ENCODE peak calls at places on chromosomes 12 and 14, in ten cellular contexts. R is tibial nerve, L is lower leg skin, I is HCT116, H is transverse colon, J is right lobe of liver, T is breast epithelium, P is HepG2, W is ovary, Z is uterus. O is an unnamed sample.

GRCh38 chr14:23094666-23095195 is at the start of gene ACIN1:
- DNase-seq in R (peak), L (no peak), I (peak), H (no peak), J (peak), T (peak), P (peak), W (peak), Z (no peak), O (peak)

GRCh38 chr14:51595831-51596472 is 55.8 kb upstream of the FRMD6 start:
- DNase-seq in R (no peak), L (no peak), I (no peak), H (no peak), J (no peak), T (no peak), P (no peak), W (no peak), Z (no peak), O (no peak)

GRCh38 chr12:54134395-54134794 is 54.4 kb downstream of the SMUG1 start:
- DNase-seq in R (no peak), L (no peak), I (no peak), H (no peak), J (no peak), T (no peak), P (no peak), W (no peak), Z (no peak), O (no peak)

GRCh38 chr14:55807536-55807935 is 227.5 kb downstream of the KTN1 start:
- DNase-seq in R (no peak), L (no peak), I (no peak), H (no peak), J (no peak), T (no peak), P (no peak), W (no peak), Z (no peak), O (no peak)

GRCh38 chr14:100629696-100630095 is 42.5 kb upstream of the BEGAIN start:
- DNase-seq in R (no peak), L (no peak), I (no peak), H (no peak), J (no peak), T (no peak), P (no peak), W (no peak), Z (no peak), O (no peak)

GRCh38 chr12:96906849-96907664 is at the start of gene NEDD1:
- DNase-seq in R (peak), L (peak), I (peak), H (peak), J (peak), T (peak), P (peak), W (peak), Z (peak), O (peak)

GRCh38 chr14:55124774-55125372 is 4.2 kb upstream of the LGALS3 start:
- DNase-seq in R (no peak), L (no peak), I (no peak), H (no peak), J (no peak), T (no peak), P (no peak), W (no peak), Z (no peak), O (no peak)

GRCh38 chr12:107144990-107145389 is 51.6 kb upstream of the CRY1 start:
- DNase-seq in R (no peak), L (no peak), I (no peak), H (no peak), J (no peak), T (no peak), P (no peak), W (no peak), Z (no peak), O (no peak)

GRCh38 chr14:83842536-83842935 is 1687.4 kb upstream of the FLRT2 start:
- DNase-seq in R (no peak), L (no peak), I (no peak), H (no peak), J (no peak), T (no peak), P (no peak), W (no peak), Z (no peak), O (no peak)

GRCh38 chr14:98943907-98944306 is 328.1 kb downstream of the BCL11B start:
- DNase-seq in R (no peak), L (peak), I (no peak), H (no peak), J (no peak), T (no peak), P (no peak), W (no peak), Z (no peak), O (no peak)

GRCh38 chr12:96192926-96193573 is 1.1 kb upstream of the ELK3 start:
- DNase-seq in R (no peak), L (no peak), I (no peak), H (no peak), J (no peak), T (no peak), P (no peak), W (no peak), Z (no peak), O (no peak)

GRCh38 chr14:53180272-53181221 is 27.4 kb upstream of the DDHD1 start:
- DNase-seq in R (no peak), L (no peak), I (peak), H (peak), J (no peak), T (no peak), P (peak), W (no peak), Z (no peak), O (no peak)

GRCh38 chr12:52772727-52773126 is 4.4 kb downstream of the KRT76 start:
- DNase-seq in R (no peak), L (no peak), I (no peak), H (no peak), J (no peak), T (no peak), P (no peak), W (no peak), Z (no peak), O (no peak)

GRCh38 chr12:53770281-53770680 is 18.5 kb upstream of the CISTR start:
- DNase-seq in R (no peak), L (no peak), I (peak), H (no peak), J (no peak), T (no peak), P (no peak), W (no peak), Z (no peak), O (no peak)

GRCh38 chr12:131093971-131094830 is 140.5 kb downstream of the ADGRD1 start:
- DNase-seq in R (peak), L (peak), I (no peak), H (peak), J (peak), T (peak), P (no peak), W (peak), Z (peak), O (no peak)

GRCh38 chr14:101962503-101962874 is 1.9 kb upstream of the DYNC1H1 start:
- DNase-seq in R (peak), L (peak), I (peak), H (peak), J (no peak), T (no peak), P (peak), W (peak), Z (peak), O (no peak)

GRCh38 chr14:61128382-61129167 is 147.5 kb downstream of the SLC38A6 start:
- DNase-seq in R (no peak), L (no peak), I (no peak), H (no peak), J (no peak), T (no peak), P (no peak), W (no peak), Z (no peak), O (no peak)

GRCh38 chr12:29088611-29089219 is 60.4 kb upstream of the FAR2 start:
- DNase-seq in R (no peak), L (no peak), I (no peak), H (no peak), J (no peak), T (no peak), P (peak), W (no peak), Z (no peak), O (no peak)

GRCh38 chr12:4191642-4192041 is 81.9 kb upstream of the CCND2 start:
- DNase-seq in R (no peak), L (no peak), I (no peak), H (no peak), J (no peak), T (no peak), P (no peak), W (no peak), Z (no peak), O (no peak)

GRCh38 chr12:119671070-119671469 is 3.1 kb downstream of the PRKAB1 start:
- DNase-seq in R (no peak), L (no peak), I (no peak), H (no peak), J (no peak), T (no peak), P (no peak), W (no peak), Z (no peak), O (no peak)
- TF ChIP-seq POLR2A in R (no peak), L (no peak), I (no peak), H (no peak), J (no peak), T (no peak), P (no peak), W (no peak), Z (no peak), O (no peak)

GRCh38 chr14:105312973-105313372 is 1.6 kb upstream of the PACS2 start:
- DNase-seq in R (no peak), L (no peak), I (no peak), H (no peak), J (no peak), T (no peak), P (no peak), W (no peak), Z (no peak), O (no peak)
- H3K4me3 ChIP-seq in R (no peak), L (no peak), I (no peak), H (no peak), J (no peak), T (no peak), P (no peak), W (no peak), Z (no peak), O (no peak)

GRCh38 chr12:3119745-3120660 is 42.8 kb downstream of the TSPAN9 start:
- DNase-seq in R (no peak), L (peak), I (no peak), H (no peak), J (peak), T (peak), P (no peak), W (no peak), Z (no peak), O (peak)
- TF ChIP-seq POLR2A in R (no peak), L (no peak), I (no peak), H (no peak), J (no peak), T (no peak), P (no peak), W (no peak), Z (no peak), O (peak)

GRCh38 chr12:104219908-104220404 is 4.4 kb downstream of the TXNRD1 start:
- DNase-seq in R (no peak), L (no peak), I (peak), H (peak), J (no peak), T (no peak), P (peak), W (no peak), Z (no peak), O (peak)
- H3K4me3 ChIP-seq in R (no peak), L (no peak), I (no peak), H (no peak), J (no peak), T (peak), P (no peak), W (no peak), Z (no peak), O (no peak)

DNA sequence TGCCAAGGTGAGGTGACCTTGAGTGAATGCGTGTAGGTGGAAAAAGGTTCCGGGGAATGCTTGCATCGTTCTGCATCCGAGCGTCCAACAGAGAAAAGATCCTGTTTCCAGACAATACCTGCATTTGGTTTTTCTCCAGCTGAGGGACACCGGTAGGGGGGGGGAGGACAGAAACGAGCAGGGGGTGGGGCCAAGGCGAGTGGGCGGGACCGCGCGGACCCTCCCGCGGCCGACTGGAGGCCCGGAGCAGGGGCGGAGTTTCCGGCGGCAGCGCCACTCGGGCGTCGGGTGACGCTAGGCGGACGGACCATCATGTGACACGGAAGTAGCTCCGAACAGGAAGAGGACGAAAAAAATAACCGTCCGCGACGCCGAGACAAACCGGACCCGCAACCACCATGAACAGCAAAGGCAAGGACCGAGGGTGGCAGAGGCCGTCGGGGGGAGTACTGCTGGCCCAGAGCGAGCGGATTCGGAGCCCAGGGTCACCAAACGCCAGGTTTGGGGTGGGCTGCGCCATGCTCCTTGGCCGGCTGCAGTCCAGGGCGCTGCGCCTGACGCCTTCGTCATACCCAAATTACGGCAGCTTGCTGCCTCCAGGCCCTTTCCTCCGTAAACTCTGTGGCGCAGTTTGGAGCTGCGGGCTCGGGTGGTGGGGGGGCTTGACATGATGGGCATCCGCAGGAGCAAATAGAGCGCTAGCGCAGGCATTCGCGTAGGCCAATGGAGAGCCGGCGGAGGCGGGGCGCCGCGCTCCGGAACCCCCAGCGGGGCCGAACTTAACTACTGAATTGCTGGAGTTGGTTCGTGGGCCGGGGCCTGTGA is at the start of gene DAZAP2:
- DNase-seq in R (peak), L (peak), I (peak), H (peak), J (peak), T (peak), P (peak), W (peak), Z (peak), O (peak)
- TF ChIP-seq POLR2A in R (peak), L (peak), I (peak), H (peak), J (peak), T (peak), P (peak), W (peak), Z (peak), O (peak)

DNA sequence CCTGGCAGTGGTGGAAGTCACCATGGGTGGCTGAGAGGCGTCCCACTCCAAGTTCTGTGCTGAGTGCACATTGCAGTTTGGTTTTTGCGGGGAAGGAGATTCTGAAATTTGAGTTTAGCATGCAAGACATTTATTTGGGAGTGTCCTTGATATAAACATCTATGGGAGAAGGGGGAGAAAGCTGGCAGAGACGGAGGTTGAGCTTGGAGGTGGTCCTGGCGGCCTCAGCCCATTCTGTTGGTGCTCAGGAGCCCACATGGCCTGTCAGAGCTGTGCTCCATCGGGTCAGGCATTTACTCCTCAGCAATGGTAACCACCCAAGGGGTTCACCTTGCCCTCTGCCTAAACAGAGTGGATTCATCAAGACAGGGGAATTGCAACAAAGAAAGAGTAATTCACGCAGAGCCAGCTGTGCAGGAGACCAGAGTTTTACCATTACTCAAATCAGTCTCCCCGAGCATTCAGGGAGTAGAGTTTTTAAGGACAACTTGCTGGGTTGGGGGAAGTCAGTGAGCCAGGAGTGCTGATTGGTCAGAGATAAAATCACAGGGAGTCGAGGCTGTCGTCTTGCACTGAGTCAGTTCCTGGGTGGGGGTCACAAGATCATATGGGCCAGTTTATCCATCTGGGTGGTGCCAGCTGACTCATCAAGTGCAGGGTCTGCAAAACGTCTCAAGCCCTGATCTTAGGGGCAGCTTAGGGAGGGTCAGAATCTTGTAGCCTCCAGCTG is 323.3 kb upstream of the TMEM132C start:
- DNase-seq in R (no peak), L (no peak), I (no peak), H (peak), J (no peak), T (no peak), P (no peak), W (no peak), Z (no peak), O (no peak)
- H3K4me3 ChIP-seq in R (no peak), L (no peak), I (no peak), H (peak), J (no peak), T (no peak), P (no peak), W (no peak), Z (no peak), O (no peak)

O was measured in prostate gland.